ENCODE peak calls at places on chromosomes 12 and 14, in six cellular contexts. T is stimulated activated CD8-positive, alpha-beta memory T cell treated with anti-CD3 and anti-CD28 coated beads, Interleukin-4, amount 100 ng/mL, for 24 hours; K is LoVo; X is cardiac muscle cell; Q is neural crest cell; P is NCI-H1694. I is an unnamed sample.

GRCh38 chr12:25135531-25136154 is 59.3 kb downstream of the DNAI7 start:
- DNase-seq in T (no peak), K (no peak), X (no peak), Q (no peak), P (no peak), I (no peak)

GRCh38 chr12:48813464-48814312 is 4.6 kb upstream of the CACNB3 start:
- DNase-seq in T (no peak), K (no peak), X (peak), Q (no peak), P (no peak), I (no peak)

GRCh38 chr12:71125949-71126348 is 31.9 kb downstream of the TSPAN8 start:
- DNase-seq in T (no peak), K (no peak), X (no peak), Q (no peak), P (no peak), I (no peak)

GRCh38 chr12:58540480-58541299 is 379.6 kb downstream of the LRIG3 start:
- DNase-seq in T (no peak), K (peak), X (peak), Q (peak), P (peak), I (no peak)

GRCh38 chr12:76559277-76560082 is at the start of gene OSBPL8:
- DNase-seq in T (peak), K (peak), X (peak), Q (peak), P (peak), I (peak)

GRCh38 chr14:85447883-85448282 is 82.1 kb upstream of the FLRT2 start:
- DNase-seq in T (no peak), K (no peak), X (no peak), Q (no peak), P (no peak), I (no peak)

GRCh38 chr14:86858043-86858442 is 1134.9 kb downstream of the GALC start:
- DNase-seq in T (no peak), K (no peak), X (peak), Q (no peak), P (no peak), I (no peak)

GRCh38 chr12:28742791-28743190 is 406.3 kb upstream of the FAR2 start:
- DNase-seq in T (no peak), K (no peak), X (no peak), Q (no peak), P (no peak), I (no peak)

GRCh38 chr12:77625441-77625840 is 205.3 kb upstream of the NAV3 start:
- DNase-seq in T (no peak), K (peak), X (peak), Q (no peak), P (no peak), I (no peak)

GRCh38 chr12:16604853-16605252 is 1.1 kb downstream of the LMO3 start:
- DNase-seq in T (no peak), K (no peak), X (no peak), Q (peak), P (no peak), I (no peak)

GRCh38 chr14:52910597-52910996 is 40.3 kb downstream of the FERMT2 start:
- DNase-seq in T (no peak), K (no peak), X (no peak), Q (no peak), P (no peak), I (no peak)

GRCh38 chr14:99792551-99793212 is 531 bp upstream of the EML1 start:
- DNase-seq in T (no peak), K (no peak), X (peak), Q (peak), P (no peak), I (no peak)

GRCh38 chr12:19757317-19757877 is 318.1 kb downstream of the AEBP2 start:
- DNase-seq in T (no peak), K (peak), X (peak), Q (no peak), P (peak), I (no peak)